ENCODE peak calls at places on chromosome 22, in seven cellular contexts. S is cardiac muscle cell; F is NCI-H1105 treated with DMSO at 0.1 percent for 48 hours; B is stimulated activated CD4-positive, alpha-beta T cell treated with anti-CD3 and anti-CD28 coated beads, Interleukin-12 subunit alpha, Interleukin-12 subunit beta, amount 100 ng/mL, for 4 hours; W is HCT116; M is Right ventricle myocardium superior; T is CD8-positive, alpha-beta T cell. P is an unnamed sample.

GRCh38 chr22:19875061-19875530 is 20.4 kb upstream of the GNB1L start:
- DNase-seq in T (no peak), W (no peak), B (no peak), F (no peak), M (no peak), S (no peak), P (no peak)

GRCh38 chr22:41772645-41773044 is 27.8 kb upstream of the CCDC134 start:
- DNase-seq in M (no peak), S (no peak), F (no peak), T (no peak), W (no peak), B (no peak), P (no peak)

GRCh38 chr22:40243891-40244290 is 66.2 kb downstream of the TNRC6B start:
- DNase-seq in W (no peak), M (no peak), T (no peak), F (no peak), S (no peak), B (no peak), P (no peak)

GRCh38 chr22:21445437-21446127 is 21.6 kb upstream of the TMEM191C start:
- DNase-seq in W (no peak), T (no peak), S (no peak), M (peak; percentile 16), F (no peak), B (no peak), P (no peak)

GRCh38 chr22:16915711-16916110 is 90.5 kb upstream of the XKR3 start:
- DNase-seq in T (no peak), S (no peak), F (no peak), B (no peak), M (no peak), W (no peak), P (no peak)

GRCh38 chr22:27603111-27603822 is 198.3 kb downstream of the MN1 start:
- DNase-seq in F (no peak), M (no peak), B (no peak), S (no peak), T (no peak), W (no peak), P (no peak)

GRCh38 chr22:44737414-44738346 is 14.7 kb upstream of the ARHGAP8 start:
- DNase-seq in F (no peak), M (no peak), T (no peak), B (no peak), W (no peak), S (no peak), P (no peak)

GRCh38 chr22:37197451-37198289 is 9.6 kb upstream of the C1QTNF6 start:
- DNase-seq in F (peak; percentile 8), M (peak; percentile 66), B (no peak), W (peak; percentile 92), T (no peak), S (no peak), P (no peak)

P was measured in neural crest cell.